ENCODE peak calls at places on chromosomes 5 and 9, in seven cellular contexts. X, N, Q, E, F, K and V are unnamed samples.

GRCh38 chr9:69431777-69432176 is 106.8 kb downstream of the ENTREP1 start:
- DNase-seq in F (no peak), Q (no peak), E (no peak), N (no peak), K (no peak), X (no peak), V (no peak)

GRCh38 chr9:130297371-130297770 is 31.8 kb downstream of the HMCN2 start:
- DNase-seq in N (no peak), Q (no peak), F (no peak), K (no peak), X (no peak), E (no peak), V (no peak)

GRCh38 chr5:28397502-28397941 is 1359.1 kb upstream of the CDH9 start:
- DNase-seq in Q (no peak), F (peak), E (no peak), K (no peak), X (no peak), N (no peak), V (peak)

GRCh38 chr5:59813761-59814562 is 79.6 kb downstream of the PDE4D start:
- DNase-seq in K (no peak), X (peak), F (peak), N (no peak), E (peak), Q (no peak), V (peak)

GRCh38 chr9:112819635-112820496 is 69.3 kb downstream of the SNX30 start:
- DNase-seq in E (peak), K (peak), F (peak), N (peak), X (peak), Q (no peak), V (peak)

GRCh38 chr9:27165067-27165466 is 56.0 kb downstream of the TEK start:
- DNase-seq in N (no peak), E (peak), K (no peak), Q (no peak), F (no peak), X (no peak), V (no peak)

GRCh38 chr5:57735754-57736153 is 253.1 kb upstream of the ACTBL2 start:
- DNase-seq in Q (no peak), E (peak), X (no peak), F (peak), N (no peak), K (peak), V (peak)

GRCh38 chr5:175195698-175196656 is 248.0 kb downstream of the DRD1 start:
- DNase-seq in E (peak), Q (no peak), F (no peak), N (no peak), K (no peak), X (no peak), V (no peak)

GRCh38 chr5:121695307-121695706 is 156.4 kb upstream of the FTMT start:
- DNase-seq in X (no peak), N (no peak), Q (no peak), E (no peak), F (no peak), K (no peak), V (no peak)

GRCh38 chr5:164345173-164345572 is 839.8 kb downstream of the MAT2B start:
- DNase-seq in Q (no peak), E (peak), X (no peak), K (no peak), N (no peak), F (no peak), V (peak)

GRCh38 chr9:16871358-16872151 is 1.1 kb upstream of the BNC2 start:
- DNase-seq in N (no peak), F (peak), Q (peak), E (peak), K (no peak), X (peak), V (peak)

GRCh38 chr5:2015116-2015848 is 132.6 kb upstream of the IRX4 start:
- DNase-seq in E (no peak), K (no peak), F (no peak), Q (no peak), N (no peak), X (no peak), V (no peak)

GRCh38 chr9:79570449-79571308 is 1.1 kb upstream of the TLE4 start:
- DNase-seq in E (peak), K (no peak), F (peak), Q (peak), X (peak), N (no peak), V (peak)

GRCh38 chr5:174733091-174733690 is 8.8 kb downstream of the MSX2 start:
- DNase-seq in E (no peak), N (no peak), F (no peak), K (no peak), X (no peak), Q (no peak), V (no peak)

GRCh38 chr9:130430232-130430631 is 14.5 kb upstream of the ASS1 start:
- DNase-seq in X (no peak), K (no peak), N (no peak), F (no peak), E (no peak), Q (no peak), V (no peak)

GRCh38 chr9:27340876-27341540 is 44.1 kb upstream of the EQTN start:
- DNase-seq in K (no peak), N (no peak), F (no peak), X (no peak), Q (no peak), E (no peak), V (peak)

GRCh38 chr9:98007251-98007928 is 24.2 kb downstream of the ANP32B start:
- DNase-seq in N (no peak), Q (no peak), E (no peak), F (no peak), K (no peak), X (no peak), V (peak)

GRCh38 chr9:98002808-98003207 is 19.7 kb downstream of the ANP32B start:
- DNase-seq in K (no peak), N (no peak), X (no peak), Q (no peak), F (no peak), E (no peak), V (no peak)

GRCh38 chr9:98009437-98009836 is 26.3 kb downstream of the ANP32B start:
- DNase-seq in N (no peak), E (no peak), X (no peak), Q (no peak), K (no peak), F (no peak), V (no peak)

GRCh38 chr9:98008764-98009163 is 25.6 kb downstream of the ANP32B start:
- DNase-seq in X (no peak), N (no peak), F (no peak), Q (no peak), E (no peak), K (no peak), V (no peak)

GRCh38 chr9:98006127-98006796 is 23.1 kb downstream of the ANP32B start:
- DNase-seq in N (no peak), E (peak), K (no peak), Q (no peak), F (no peak), X (no peak), V (no peak)
- H3K4me3 ChIP-seq in N (no peak), E (no peak), K (no peak), Q (no peak), F (no peak), X (no peak), V (no peak)

GRCh38 chr9:37407468-37407867 is 15.0 kb upstream of the GRHPR start:
- DNase-seq in Q (no peak), F (no peak), K (no peak), X (no peak), N (no peak), E (no peak), V (no peak)
- TF ChIP-seq CTCF in Q (no peak), F (peak), K (peak), X (peak), N (peak), E (peak), V (no peak)

GRCh38 chr9:12778389-12778788 is 3.6 kb downstream of the LURAP1L start:
- DNase-seq in F (no peak), Q (no peak), E (no peak), K (no peak), N (no peak), X (no peak), V (no peak)

GRCh38 chr9:12777149-12778010 is 2.6 kb downstream of the LURAP1L start:
- DNase-seq in Q (no peak), K (no peak), E (no peak), X (no peak), N (no peak), F (no peak), V (peak)

GRCh38 chr9:12775963-12776774 is 1.3 kb downstream of the LURAP1L start:
- DNase-seq in K (peak), N (no peak), X (peak), F (peak), E (peak), Q (peak), V (peak)

GRCh38 chr9:12775373-12775962 is 648 bp downstream of the LURAP1L start:
- DNase-seq in F (peak), K (no peak), E (no peak), N (no peak), Q (peak), X (peak), V (no peak)

DNA sequence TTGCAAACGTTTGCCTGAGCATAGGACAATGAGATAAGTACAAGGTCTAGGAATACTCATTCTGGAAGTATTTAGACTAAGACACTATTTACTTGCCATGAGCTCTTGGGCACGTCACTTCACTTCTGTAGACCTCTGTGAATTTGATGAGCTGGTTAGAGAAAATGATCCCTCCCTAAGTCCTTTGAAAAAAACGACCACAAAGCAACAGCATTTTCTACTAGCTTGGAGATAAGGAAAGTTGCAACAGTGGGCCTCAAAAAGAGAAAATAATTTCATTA is 1.9 kb downstream of the LURAP1L start:
- DNase-seq in X (no peak), F (peak), K (no peak), Q (no peak), N (no peak), E (peak), V (peak)
- H3K4me3 ChIP-seq in X (peak), F (peak), K (peak), Q (peak), N (no peak), E (peak), V (peak)

GRCh38 chr5:153780876-153781275 is 257.8 kb downstream of the FAM114A2 start:
- DNase-seq in X (peak), F (no peak), K (no peak), N (no peak), Q (no peak), E (no peak), V (no peak)

GRCh38 chr5:153784277-153784676 is 254.4 kb downstream of the FAM114A2 start:
- DNase-seq in K (no peak), X (no peak), F (no peak), N (no peak), E (no peak), Q (no peak), V (no peak)

GRCh38 chr5:153782589-153783238 is 256.0 kb downstream of the FAM114A2 start:
- DNase-seq in K (no peak), E (peak), Q (no peak), N (no peak), X (no peak), F (peak), V (no peak)

GRCh38 chr5:153781325-153781724 is 257.4 kb downstream of the FAM114A2 start:
- DNase-seq in Q (no peak), E (no peak), F (no peak), K (no peak), N (no peak), X (no peak), V (no peak)

GRCh38 chr5:153783278-153783677 is 255.4 kb downstream of the FAM114A2 start:
- DNase-seq in F (no peak), N (no peak), X (no peak), E (no peak), Q (no peak), K (no peak), V (no peak)
- TF ChIP-seq CTCF in F (no peak), N (no peak), X (no peak), E (no peak), Q (no peak), K (no peak), V (no peak)

DNA sequence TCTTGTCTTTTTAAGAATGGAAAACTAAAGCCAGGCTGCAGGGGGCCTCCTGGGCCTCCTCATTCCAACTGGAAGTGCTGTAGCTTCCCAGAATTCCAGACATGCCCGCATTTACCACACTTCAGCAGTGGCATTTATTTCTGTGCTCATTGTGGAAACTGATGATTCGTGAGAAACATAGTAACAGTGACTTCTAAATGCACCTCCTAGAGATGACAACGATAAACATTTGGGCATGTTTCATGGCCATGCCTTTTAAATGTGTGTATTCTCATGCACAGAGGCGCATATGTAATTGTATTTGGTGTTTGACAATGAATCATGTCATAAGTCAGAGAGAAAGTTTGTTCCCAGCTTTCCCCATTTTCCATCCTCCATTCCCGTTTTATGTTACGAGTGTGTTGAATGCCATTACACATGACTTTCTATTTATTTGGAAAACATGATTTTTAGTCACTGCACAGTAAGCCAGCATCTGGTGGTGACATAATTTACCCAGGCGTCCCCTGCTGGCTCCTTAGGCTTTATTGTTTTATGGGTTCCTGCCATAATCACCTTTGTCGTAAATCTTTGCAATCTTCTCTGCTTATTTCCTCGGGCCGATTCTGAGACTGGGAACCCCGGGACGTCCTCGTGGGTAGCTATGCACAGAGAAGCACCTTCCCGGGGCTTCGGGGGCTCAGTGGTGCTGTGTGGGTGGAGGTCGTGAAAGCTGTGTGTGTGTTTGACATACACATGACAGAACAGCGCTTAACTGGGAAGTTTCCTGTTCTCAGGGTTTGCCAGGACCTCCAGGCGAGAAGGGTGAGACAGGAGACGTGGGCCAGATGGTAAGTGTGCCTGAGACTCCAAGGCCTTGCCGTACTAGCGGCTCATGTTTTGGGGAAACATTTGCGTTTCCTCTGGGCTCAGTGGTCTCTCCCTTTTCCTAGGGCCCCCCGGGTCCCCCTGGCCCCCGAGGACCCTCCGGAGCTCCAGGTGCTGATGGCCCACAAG is 68.6 kb upstream of the FCN2 start:
- DNase-seq in Q (no peak), F (peak), X (peak), E (peak), K (peak), N (no peak), V (peak)
- H3K4me3 ChIP-seq in Q (no peak), F (no peak), X (peak), E (no peak), K (no peak), N (no peak), V (no peak)

GRCh38 chr5:157069949-157070348 is 11.0 kb upstream of the HAVCR1 start:
- DNase-seq in E (no peak), K (no peak), X (no peak), N (no peak), Q (no peak), F (no peak), V (no peak)
- TF ChIP-seq CTCF in E (no peak), K (no peak), X (no peak), N (peak), Q (no peak), F (no peak), V (no peak)

GRCh38 chr9:128656416-128657343 is at the start of gene DYNC2I2:
- DNase-seq in N (peak), Q (peak), K (peak), X (peak), F (peak), E (peak), V (peak)

GRCh38 chr9:128657796-128658195 is 1.1 kb upstream of the DYNC2I2 start:
- DNase-seq in K (no peak), N (no peak), Q (no peak), F (no peak), E (no peak), X (no peak), V (no peak)

GRCh38 chr9:128654481-128654880 is 2.2 kb downstream of the DYNC2I2 start:
- DNase-seq in X (no peak), E (no peak), K (no peak), Q (no peak), F (no peak), N (no peak), V (no peak)

GRCh38 chr9:128653941-128654340 is 2.7 kb downstream of the DYNC2I2 start:
- DNase-seq in N (no peak), F (no peak), E (no peak), K (no peak), Q (no peak), X (no peak), V (no peak)

DNA sequence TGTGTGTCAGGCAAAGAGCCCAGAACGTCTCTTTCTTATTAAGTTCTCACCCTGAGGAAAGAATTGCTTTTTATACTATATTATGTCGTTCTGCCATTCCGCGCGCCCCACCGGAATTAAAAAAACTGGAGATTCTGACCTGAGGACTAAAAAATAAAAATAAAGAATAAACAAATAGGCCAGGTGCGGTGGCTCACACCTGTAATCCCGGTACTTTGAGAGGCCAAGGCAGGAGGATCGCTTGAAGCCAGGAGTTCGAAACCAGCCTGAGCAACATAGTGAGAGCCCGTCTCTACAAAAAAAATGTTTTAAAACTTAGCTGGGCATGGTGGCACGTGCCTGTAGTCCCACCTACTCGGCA is 677 bp upstream of the DYNC2I2 start:
- DNase-seq in N (no peak), F (no peak), Q (no peak), E (no peak), K (no peak), X (no peak), V (no peak)
- H3K4me3 ChIP-seq in N (no peak), F (no peak), Q (peak), E (no peak), K (no peak), X (peak), V (no peak)